ENCODE peak calls at places on chromosome 7, in eight cellular contexts. P is sciatic nerve; T is tibial nerve; C is right lobe of liver; A is GM19239; N is brain pericyte; Y is brain microvascular endothelial cell; X is activated T-helper 9 cell treated with anti-CD3 and anti-CD28 coated beads, Interleukin-2, amount 50 U/mL, for 16 hours. E is an unnamed sample.

GRCh38 chr7:29649876-29650275 is 86.2 kb downstream of the PRR15 start:
- DNase-seq in P (no peak), Y (no peak), A (no peak), T (no peak), N (no peak), X (no peak), C (no peak), E (no peak)

GRCh38 chr7:16264436-16265183 is 156.7 kb downstream of the CRPPA start:
- DNase-seq in P (no peak), T (no peak), C (no peak), A (no peak), Y (no peak), N (no peak), X (no peak), E (no peak)

GRCh38 chr7:18685961-18686360 is 190.4 kb downstream of the HDAC9 start:
- DNase-seq in C (no peak), X (no peak), Y (peak), A (no peak), T (no peak), N (no peak), P (no peak), E (no peak)

GRCh38 chr7:41232086-41232485 is 470.8 kb downstream of the INHBA start:
- DNase-seq in C (no peak), A (no peak), T (no peak), Y (peak), X (no peak), N (no peak), P (no peak), E (no peak)

GRCh38 chr7:135670179-135670578 is 7.9 kb downstream of the STMP1 start:
- DNase-seq in Y (peak), X (no peak), N (no peak), A (no peak), T (no peak), C (no peak), P (no peak), E (no peak)

GRCh38 chr7:153090757-153091156 is 331.2 kb downstream of the ACTR3B start:
- DNase-seq in X (no peak), N (no peak), P (no peak), T (no peak), A (no peak), C (no peak), Y (no peak), E (no peak)

GRCh38 chr7:41237956-41238355 is 464.9 kb downstream of the INHBA start:
- DNase-seq in P (no peak), T (no peak), C (no peak), A (no peak), N (no peak), X (no peak), Y (no peak), E (no peak)

GRCh38 chr7:16881809-16882208 is at the start of gene AGR3:
- DNase-seq in T (no peak), Y (no peak), C (no peak), N (no peak), X (no peak), A (no peak), P (no peak), E (no peak)

GRCh38 chr7:30971840-30972563 is 8.2 kb downstream of the GHRHR start:
- DNase-seq in X (no peak), T (no peak), C (no peak), Y (no peak), A (no peak), P (no peak), N (no peak), E (no peak)

GRCh38 chr7:150988230-150989226 is 2.3 kb upstream of the NOS3 start:
- DNase-seq in C (peak), N (no peak), X (peak), P (no peak), T (peak), Y (peak), A (peak), E (peak)

GRCh38 chr7:66321283-66321682 is 116.1 kb downstream of the TPST1 start:
- DNase-seq in T (no peak), A (no peak), P (no peak), C (no peak), X (no peak), N (no peak), Y (no peak), E (no peak)

GRCh38 chr7:74372060-74372408 is 81.7 kb upstream of the GTF2IRD1 start:
- DNase-seq in C (no peak), N (no peak), T (no peak), P (no peak), A (no peak), X (no peak), Y (no peak), E (no peak)

GRCh38 chr7:138776156-138776833 is 21.5 kb upstream of the TMEM213 start:
- DNase-seq in Y (no peak), A (no peak), X (no peak), C (no peak), P (no peak), N (no peak), T (no peak), E (no peak)

GRCh38 chr7:4136036-4136435 is 546.1 kb upstream of the FOXK1 start:
- DNase-seq in X (no peak), T (no peak), A (no peak), C (no peak), Y (no peak), N (no peak), P (no peak), E (no peak)

GRCh38 chr7:42618649-42619315 is 293.1 kb downstream of the C7orf25 start:
- DNase-seq in P (no peak), A (no peak), N (no peak), T (no peak), Y (no peak), X (no peak), C (no peak), E (no peak)

GRCh38 chr7:92279429-92280031 is 33.8 kb downstream of the ANKIB1 start:
- DNase-seq in A (no peak), T (no peak), C (no peak), X (no peak), Y (no peak), N (no peak), P (no peak), E (no peak)

GRCh38 chr7:37920619-37921339 is at the start of gene EPDR1:
- DNase-seq in X (no peak), T (peak), Y (peak), C (peak), P (peak), N (no peak), A (no peak), E (no peak)

GRCh38 chr7:69813637-69814240 is 215.5 kb downstream of the AUTS2 start:
- DNase-seq in N (no peak), C (no peak), X (no peak), A (no peak), P (no peak), Y (no peak), T (no peak), E (no peak)

GRCh38 chr7:76051840-76052239 is 3.9 kb downstream of the MDH2 start:
- DNase-seq in T (no peak), P (no peak), C (no peak), A (no peak), X (no peak), N (no peak), Y (no peak), E (no peak)

GRCh38 chr7:51633006-51633405 is 316.4 kb upstream of the COBL start:
- DNase-seq in T (no peak), P (no peak), X (no peak), N (no peak), Y (no peak), A (no peak), C (no peak), E (no peak)

GRCh38 chr7:100677308-100678095 is 4.0 kb downstream of the GNB2 start:
- DNase-seq in A (peak), N (no peak), T (no peak), X (no peak), P (no peak), Y (no peak), C (peak), E (peak)

GRCh38 chr7:2015251-2015871 is 217.4 kb downstream of the MAD1L1 start:
- DNase-seq in X (no peak), Y (no peak), A (no peak), T (no peak), N (no peak), C (no peak), P (peak), E (no peak)

GRCh38 chr7:139619367-139619657 is 95.8 kb downstream of the CLEC2L start:
- DNase-seq in N (no peak), C (no peak), T (no peak), P (no peak), X (no peak), Y (peak), A (no peak), E (no peak)